ENCODE peak calls at places on chromosomes 11 and 22, in eight cellular contexts. One of them, this sample, is unnamed.
A peak's percentile ranks its signal among the peaks of the same experiment; 100 is the strongest.

GRCh38 chr11:87020336-87020735 is 17.4 kb upstream of the TMEM135 start:
- DNase-seq in mucosa of descending colon: no peak
- DNase-seq in gastrocnemius medialis: no peak
- DNase-seq in tibial artery: no peak
- DNase-seq in lower lobe of right lung: no peak
- DNase-seq in foreskin fibroblast: no peak
- DNase-seq in endothelial cell: no peak
- DNase-seq in astrocyte of the spinal cord: no peak
- DNase-seq in this sample: no peak

GRCh38 chr22:37749223-37749622 is 52.4 kb downstream of the TRIOBP start:
- DNase-seq in endothelial cell: no peak
- DNase-seq in foreskin fibroblast: no peak
- DNase-seq in mucosa of descending colon: no peak
- DNase-seq in gastrocnemius medialis: no peak
- DNase-seq in tibial artery: no peak
- DNase-seq in astrocyte of the spinal cord: no peak
- DNase-seq in lower lobe of right lung: peak; percentile 79
- DNase-seq in this sample: no peak

GRCh38 chr22:44403930-44404329 is 91.2 kb upstream of the SHISAL1 start:
- DNase-seq in mucosa of descending colon: no peak
- DNase-seq in foreskin fibroblast: no peak
- DNase-seq in gastrocnemius medialis: no peak
- DNase-seq in tibial artery: peak; percentile 53
- DNase-seq in lower lobe of right lung: no peak
- DNase-seq in endothelial cell: no peak
- DNase-seq in astrocyte of the spinal cord: no peak
- DNase-seq in this sample: peak; percentile 45

GRCh38 chr11:112769170-112769569 is 192.1 kb upstream of the NCAM1 start:
- DNase-seq in mucosa of descending colon: no peak
- DNase-seq in foreskin fibroblast: no peak
- DNase-seq in gastrocnemius medialis: no peak
- DNase-seq in astrocyte of the spinal cord: no peak
- DNase-seq in lower lobe of right lung: no peak
- DNase-seq in endothelial cell: no peak
- DNase-seq in tibial artery: no peak
- DNase-seq in this sample: no peak

GRCh38 chr11:110148775-110149744 is 55.9 kb downstream of the ZC3H12C start:
- DNase-seq in astrocyte of the spinal cord: peak; percentile 61
- DNase-seq in tibial artery: no peak
- DNase-seq in foreskin fibroblast: peak; percentile 69
- DNase-seq in gastrocnemius medialis: no peak
- DNase-seq in endothelial cell: no peak
- DNase-seq in mucosa of descending colon: no peak
- DNase-seq in lower lobe of right lung: no peak
- DNase-seq in this sample: no peak

GRCh38 chr22:44782286-44782830 is 30.0 kb downstream of the ARHGAP8 start:
- DNase-seq in lower lobe of right lung: no peak
- DNase-seq in gastrocnemius medialis: no peak
- DNase-seq in mucosa of descending colon: peak; percentile 39
- DNase-seq in foreskin fibroblast: no peak
- DNase-seq in tibial artery: no peak
- DNase-seq in astrocyte of the spinal cord: no peak
- DNase-seq in endothelial cell: no peak
- DNase-seq in this sample: no peak

GRCh38 chr11:1771700-1772099 is 8.0 kb upstream of the CTSD start:
- DNase-seq in gastrocnemius medialis: no peak
- DNase-seq in astrocyte of the spinal cord: no peak
- DNase-seq in lower lobe of right lung: peak; percentile 70
- DNase-seq in mucosa of descending colon: no peak
- DNase-seq in tibial artery: peak; percentile 73
- DNase-seq in endothelial cell: no peak
- DNase-seq in foreskin fibroblast: peak; percentile 76
- DNase-seq in this sample: no peak

GRCh38 chr11:134120143-134120850 is 51.4 kb downstream of the JAM3 start:
- DNase-seq in gastrocnemius medialis: peak; percentile 13
- DNase-seq in foreskin fibroblast: peak; percentile 88
- DNase-seq in astrocyte of the spinal cord: peak; percentile 94
- DNase-seq in tibial artery: peak; percentile 91
- DNase-seq in endothelial cell: no peak
- DNase-seq in mucosa of descending colon: peak; percentile 49
- DNase-seq in lower lobe of right lung: no peak
- DNase-seq in this sample: no peak

GRCh38 chr11:74282863-74283484 is 28.5 kb downstream of the P4HA3 start:
- DNase-seq in mucosa of descending colon: no peak
- DNase-seq in foreskin fibroblast: peak; percentile 42
- DNase-seq in tibial artery: no peak
- DNase-seq in astrocyte of the spinal cord: no peak
- DNase-seq in gastrocnemius medialis: no peak
- DNase-seq in endothelial cell: no peak
- DNase-seq in lower lobe of right lung: no peak
- DNase-seq in this sample: no peak

GRCh38 chr22:44985906-44986527 is 23.8 kb downstream of the PHF21B start:
- DNase-seq in astrocyte of the spinal cord: no peak
- DNase-seq in endothelial cell: no peak
- DNase-seq in gastrocnemius medialis: no peak
- DNase-seq in mucosa of descending colon: no peak
- DNase-seq in lower lobe of right lung: no peak
- DNase-seq in tibial artery: no peak
- DNase-seq in foreskin fibroblast: no peak
- DNase-seq in this sample: no peak

GRCh38 chr11:80698646-80699045 is 1257.8 kb upstream of the TENM4 start:
- DNase-seq in gastrocnemius medialis: no peak
- DNase-seq in mucosa of descending colon: no peak
- DNase-seq in foreskin fibroblast: no peak
- DNase-seq in lower lobe of right lung: no peak
- DNase-seq in astrocyte of the spinal cord: no peak
- DNase-seq in endothelial cell: no peak
- DNase-seq in tibial artery: no peak
- DNase-seq in this sample: no peak

GRCh38 chr11:106690923-106691322 is 327.4 kb downstream of the GUCY1A2 start:
- DNase-seq in gastrocnemius medialis: no peak
- DNase-seq in mucosa of descending colon: no peak
- DNase-seq in lower lobe of right lung: no peak
- DNase-seq in foreskin fibroblast: no peak
- DNase-seq in astrocyte of the spinal cord: no peak
- DNase-seq in endothelial cell: no peak
- DNase-seq in tibial artery: no peak
- DNase-seq in this sample: no peak

GRCh38 chr22:49380095-49380827 is 447.4 kb downstream of the BRD1 start:
- DNase-seq in foreskin fibroblast: no peak
- DNase-seq in mucosa of descending colon: no peak
- DNase-seq in gastrocnemius medialis: no peak
- DNase-seq in tibial artery: peak; percentile 23
- DNase-seq in astrocyte of the spinal cord: no peak
- DNase-seq in endothelial cell: no peak
- DNase-seq in lower lobe of right lung: no peak
- DNase-seq in this sample: no peak

GRCh38 chr11:33185756-33186155 is 24.5 kb upstream of the CSTF3 start:
- DNase-seq in mucosa of descending colon: no peak
- DNase-seq in foreskin fibroblast: no peak
- DNase-seq in gastrocnemius medialis: no peak
- DNase-seq in astrocyte of the spinal cord: no peak
- DNase-seq in lower lobe of right lung: no peak
- DNase-seq in endothelial cell: no peak
- DNase-seq in tibial artery: no peak
- DNase-seq in this sample: no peak

GRCh38 chr22:48459259-48459658 is 1368.4 kb downstream of the BRD1 start:
- DNase-seq in endothelial cell: no peak
- DNase-seq in lower lobe of right lung: no peak
- DNase-seq in mucosa of descending colon: no peak
- DNase-seq in tibial artery: no peak
- DNase-seq in astrocyte of the spinal cord: no peak
- DNase-seq in foreskin fibroblast: no peak
- DNase-seq in gastrocnemius medialis: no peak
- DNase-seq in this sample: no peak

GRCh38 chr11:69270929-69271328 is 23.0 kb upstream of the MYEOV start:
- DNase-seq in tibial artery: no peak
- DNase-seq in gastrocnemius medialis: no peak
- DNase-seq in endothelial cell: no peak
- DNase-seq in astrocyte of the spinal cord: no peak
- DNase-seq in lower lobe of right lung: no peak
- DNase-seq in mucosa of descending colon: no peak
- DNase-seq in foreskin fibroblast: no peak
- DNase-seq in this sample: no peak

GRCh38 chr22:38262051-38262795 is 10.6 kb downstream of the TMEM184B start:
- DNase-seq in foreskin fibroblast: peak; percentile 53
- DNase-seq in astrocyte of the spinal cord: no peak
- DNase-seq in endothelial cell: peak; percentile 57
- DNase-seq in gastrocnemius medialis: no peak
- DNase-seq in tibial artery: peak; percentile 81
- DNase-seq in mucosa of descending colon: peak; percentile 85
- DNase-seq in lower lobe of right lung: peak; percentile 82
- DNase-seq in this sample: no peak

GRCh38 chr22:44438481-44439131 is 59.4 kb downstream of the RTL6 start:
- DNase-seq in mucosa of descending colon: no peak
- DNase-seq in astrocyte of the spinal cord: no peak
- DNase-seq in foreskin fibroblast: no peak
- DNase-seq in lower lobe of right lung: no peak
- DNase-seq in gastrocnemius medialis: no peak
- DNase-seq in endothelial cell: no peak
- DNase-seq in tibial artery: peak; percentile 64
- DNase-seq in this sample: no peak

GRCh38 chr11:45025716-45026492 is 75.2 kb upstream of the TP53I11 start:
- DNase-seq in mucosa of descending colon: peak; percentile 33
- DNase-seq in gastrocnemius medialis: peak; percentile 33
- DNase-seq in astrocyte of the spinal cord: no peak
- DNase-seq in tibial artery: peak; percentile 79
- DNase-seq in lower lobe of right lung: no peak
- DNase-seq in endothelial cell: peak; percentile 73
- DNase-seq in foreskin fibroblast: no peak
- DNase-seq in this sample: no peak

GRCh38 chr11:83257638-83258229 is 28.4 kb downstream of the CCDC90B start:
- DNase-seq in gastrocnemius medialis: no peak
- DNase-seq in tibial artery: peak; percentile 71
- DNase-seq in foreskin fibroblast: peak; percentile 90
- DNase-seq in mucosa of descending colon: no peak
- DNase-seq in astrocyte of the spinal cord: peak; percentile 89
- DNase-seq in lower lobe of right lung: no peak
- DNase-seq in endothelial cell: no peak
- DNase-seq in this sample: no peak

GRCh38 chr11:6703247-6704063 is 20.3 kb upstream of the MRPL17 start:
- DNase-seq in mucosa of descending colon: peak; percentile 60
- DNase-seq in astrocyte of the spinal cord: peak; percentile 57
- DNase-seq in lower lobe of right lung: no peak
- DNase-seq in endothelial cell: peak; percentile 62
- DNase-seq in foreskin fibroblast: peak; percentile 86
- DNase-seq in tibial artery: peak; percentile 71
- DNase-seq in gastrocnemius medialis: peak; percentile 21
- DNase-seq in this sample: no peak

GRCh38 chr11:26896716-26897115 is 97.2 kb upstream of the FIBIN start:
- DNase-seq in gastrocnemius medialis: no peak
- DNase-seq in mucosa of descending colon: no peak
- DNase-seq in astrocyte of the spinal cord: no peak
- DNase-seq in foreskin fibroblast: peak; percentile 26
- DNase-seq in endothelial cell: no peak
- DNase-seq in lower lobe of right lung: no peak
- DNase-seq in tibial artery: no peak
- DNase-seq in this sample: no peak

GRCh38 chr22:45424241-45424731 is 10.8 kb downstream of the RIBC2 start:
- DNase-seq in astrocyte of the spinal cord: no peak
- DNase-seq in foreskin fibroblast: no peak
- DNase-seq in mucosa of descending colon: no peak
- DNase-seq in tibial artery: peak; percentile 69
- DNase-seq in endothelial cell: no peak
- DNase-seq in lower lobe of right lung: peak; percentile 86
- DNase-seq in gastrocnemius medialis: peak; percentile 20
- DNase-seq in this sample: no peak

GRCh38 chr11:131672191-131672590 is 301.8 kb downstream of the NTM start:
- DNase-seq in astrocyte of the spinal cord: no peak
- DNase-seq in lower lobe of right lung: no peak
- DNase-seq in gastrocnemius medialis: no peak
- DNase-seq in foreskin fibroblast: no peak
- DNase-seq in endothelial cell: no peak
- DNase-seq in tibial artery: no peak
- DNase-seq in mucosa of descending colon: no peak
- DNase-seq in this sample: peak; percentile 23
- TF ChIP-seq CTCF in astrocyte of the spinal cord: no peak
- TF ChIP-seq CTCF in lower lobe of right lung: no peak
- TF ChIP-seq CTCF in gastrocnemius medialis: no peak
- TF ChIP-seq CTCF in foreskin fibroblast: no peak
- TF ChIP-seq CTCF in endothelial cell: no peak
- TF ChIP-seq CTCF in tibial artery: no peak
- TF ChIP-seq CTCF in mucosa of descending colon: no peak
- TF ChIP-seq CTCF in this sample: no peak

DNA sequence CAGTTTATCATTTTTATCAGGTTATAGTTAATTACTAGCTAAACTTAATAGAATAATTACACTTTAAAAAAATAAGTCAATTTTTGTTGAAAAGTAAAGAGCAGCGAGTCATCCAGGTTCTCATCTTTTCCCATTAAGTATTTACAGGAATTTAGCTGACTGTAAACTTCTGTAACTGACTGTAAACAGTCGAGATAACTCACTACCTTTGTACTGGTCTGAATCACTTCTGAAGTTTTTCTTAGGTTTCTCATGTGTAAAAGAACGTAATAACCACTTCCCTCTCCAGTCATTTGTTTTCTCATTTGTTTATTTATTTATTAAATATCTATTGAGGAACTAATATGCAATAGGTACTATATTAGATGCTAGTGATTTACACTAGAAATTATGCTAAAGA is 270.8 kb downstream of the DYNC2H1 start:
- DNase-seq in endothelial cell: no peak
- DNase-seq in gastrocnemius medialis: no peak
- DNase-seq in foreskin fibroblast: no peak
- DNase-seq in astrocyte of the spinal cord: no peak
- DNase-seq in mucosa of descending colon: no peak
- DNase-seq in lower lobe of right lung: no peak
- DNase-seq in tibial artery: no peak
- DNase-seq in this sample: no peak
- TF ChIP-seq CTCF in endothelial cell: no peak
- TF ChIP-seq CTCF in gastrocnemius medialis: no peak
- TF ChIP-seq CTCF in foreskin fibroblast: no peak
- TF ChIP-seq CTCF in astrocyte of the spinal cord: no peak
- TF ChIP-seq CTCF in mucosa of descending colon: no peak
- TF ChIP-seq CTCF in lower lobe of right lung: no peak
- TF ChIP-seq CTCF in tibial artery: no peak
- TF ChIP-seq CTCF in this sample: no peak

GRCh38 chr11:115613986-115614625 is 109.9 kb upstream of the CADM1 start:
- DNase-seq in mucosa of descending colon: no peak
- DNase-seq in endothelial cell: no peak
- DNase-seq in foreskin fibroblast: peak; percentile 77
- DNase-seq in lower lobe of right lung: no peak
- DNase-seq in astrocyte of the spinal cord: peak; percentile 63
- DNase-seq in tibial artery: no peak
- DNase-seq in gastrocnemius medialis: no peak
- DNase-seq in this sample: no peak
- TF ChIP-seq CTCF in mucosa of descending colon: no peak
- TF ChIP-seq CTCF in endothelial cell: no peak
- TF ChIP-seq CTCF in foreskin fibroblast: no peak
- TF ChIP-seq CTCF in lower lobe of right lung: no peak
- TF ChIP-seq CTCF in astrocyte of the spinal cord: peak; percentile 21
- TF ChIP-seq CTCF in tibial artery: no peak
- TF ChIP-seq CTCF in gastrocnemius medialis: no peak
- TF ChIP-seq CTCF in this sample: peak; percentile 16

DNA sequence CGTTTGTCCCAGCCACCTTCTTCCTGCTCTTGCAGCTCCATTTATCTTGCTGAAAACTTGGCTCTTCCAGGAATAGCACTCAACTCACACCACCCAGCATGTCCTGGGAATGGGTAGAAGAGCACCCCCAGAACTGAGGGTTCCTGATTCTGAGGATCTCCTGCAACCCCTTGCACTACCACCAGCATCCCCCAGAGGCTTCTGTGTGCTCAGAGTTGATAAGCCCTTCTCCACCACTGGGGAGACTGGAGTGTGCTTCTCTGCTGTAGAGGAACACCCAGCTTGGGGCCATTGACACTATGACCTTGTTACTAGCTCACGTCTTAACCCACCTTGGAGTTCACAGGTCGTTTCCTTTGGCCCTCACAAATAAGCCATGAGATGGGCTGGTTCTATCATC is 121.0 kb downstream of the GRIK4 start:
- DNase-seq in gastrocnemius medialis: no peak
- DNase-seq in endothelial cell: no peak
- DNase-seq in astrocyte of the spinal cord: no peak
- DNase-seq in mucosa of descending colon: no peak
- DNase-seq in lower lobe of right lung: peak; percentile 1
- DNase-seq in foreskin fibroblast: no peak
- DNase-seq in tibial artery: no peak
- DNase-seq in this sample: no peak
- TF ChIP-seq CTCF in gastrocnemius medialis: no peak
- TF ChIP-seq CTCF in endothelial cell: peak; percentile 27
- TF ChIP-seq CTCF in astrocyte of the spinal cord: peak; percentile 30
- TF ChIP-seq CTCF in mucosa of descending colon: no peak
- TF ChIP-seq CTCF in lower lobe of right lung: no peak
- TF ChIP-seq CTCF in foreskin fibroblast: no peak
- TF ChIP-seq CTCF in tibial artery: no peak
- TF ChIP-seq CTCF in this sample: no peak